ENCODE peak calls at places on chromosome 9, in four cellular contexts. V is amygdala; I is stimulated activated naive CD8-positive, alpha-beta T cell treated with anti-CD3 and anti-CD28 coated beads, Interleukin-15, Interleukin-2, amounts not matched to agents 100 U/mL and 50 U/mL, for 24 hours; N is kidney. R is an unnamed sample.
A peak's percentile ranks its signal among the peaks of the same experiment; 100 is the strongest.

GRCh38 chr9:101398930-101399640 is 434 bp downstream of the ZNF189 start:
- DNase-seq in V (peak; percentile 68), I (peak; percentile 20), N (peak; percentile 90), R (peak; percentile 18)

GRCh38 chr9:106487256-106487655 is 375.7 kb upstream of the ZNF462 start:
- DNase-seq in V (no peak), I (no peak), N (no peak), R (no peak)

GRCh38 chr9:136116360-136117098 is 2.1 kb downstream of the TMEM250 start:
- DNase-seq in V (no peak), I (no peak), N (no peak), R (no peak)

GRCh38 chr9:115035872-115036612 is 81.9 kb downstream of the TNC start:
- DNase-seq in V (no peak), I (peak; percentile 57), N (no peak), R (peak; percentile 72)

GRCh38 chr9:69176446-69177135 is 2.5 kb downstream of the TJP2 start:
- DNase-seq in V (no peak), I (no peak), N (no peak), R (peak; percentile 31)

GRCh38 chr9:134678206-134678605 is 36.6 kb downstream of the COL5A1 start:
- DNase-seq in V (no peak), I (no peak), N (peak; percentile 52), R (no peak)

GRCh38 chr9:136309101-136309801 is 5.4 kb upstream of the CCDC187 start:
- DNase-seq in V (no peak), I (no peak), N (peak; percentile 71), R (no peak)

GRCh38 chr9:98599566-98599965 is 109.2 kb downstream of the GABBR2 start:
- DNase-seq in V (no peak), I (no peak), N (no peak), R (no peak)

GRCh38 chr9:97985058-97985861 is 2.1 kb downstream of the ANP32B start:
- DNase-seq in V (no peak), I (peak; percentile 61), N (no peak), R (no peak)

GRCh38 chr9:2403701-2404100 is 217.9 kb upstream of the VLDLR start:
- DNase-seq in V (no peak), I (no peak), N (no peak), R (no peak)

GRCh38 chr9:24071736-24072135 is 245.7 kb upstream of the ELAVL2 start:
- DNase-seq in V (no peak), I (no peak), N (no peak), R (no peak)

R was measured in activated CD4-positive, alpha-beta T cell treated with anti-CD3 and anti-CD28 coated beads, Interleukin-2, amount 50 U/mL, for 48 hours.